ENCODE peak calls at places on chromosomes 13 and 19, in nine cellular contexts. One of them, this sample, is unnamed.

GRCh38 chr13:78599911-78600310 is 3.4 kb downstream of the POU4F1 start:
- DNase-seq in right lobe of liver: no peak
- DNase-seq in HCT116: no peak
- DNase-seq in Peyer's patch: no peak
- DNase-seq in breast epithelium: no peak
- DNase-seq in body of pancreas: no peak
- DNase-seq in stomach: no peak
- DNase-seq in gastrocnemius medialis: no peak
- DNase-seq in tibial nerve: no peak
- DNase-seq in this sample: no peak

GRCh38 chr19:3125900-3126524 is 9.8 kb upstream of the GNA15 start:
- DNase-seq in Peyer's patch: peak
- DNase-seq in gastrocnemius medialis: peak
- DNase-seq in breast epithelium: no peak
- DNase-seq in body of pancreas: peak
- DNase-seq in stomach: peak
- DNase-seq in tibial nerve: no peak
- DNase-seq in HCT116: peak
- DNase-seq in right lobe of liver: peak
- DNase-seq in this sample: peak

GRCh38 chr13:29758591-29759114 is 91.8 kb downstream of the UBL3 start:
- DNase-seq in HCT116: no peak
- DNase-seq in breast epithelium: no peak
- DNase-seq in gastrocnemius medialis: no peak
- DNase-seq in body of pancreas: no peak
- DNase-seq in tibial nerve: no peak
- DNase-seq in Peyer's patch: peak
- DNase-seq in right lobe of liver: no peak
- DNase-seq in stomach: peak
- DNase-seq in this sample: no peak

GRCh38 chr19:55116232-55117062 is 990 bp downstream of the PPP1R12C start:
- DNase-seq in right lobe of liver: peak
- DNase-seq in stomach: peak
- DNase-seq in breast epithelium: no peak
- DNase-seq in HCT116: no peak
- DNase-seq in gastrocnemius medialis: peak
- DNase-seq in tibial nerve: peak
- DNase-seq in Peyer's patch: peak
- DNase-seq in body of pancreas: peak
- DNase-seq in this sample: peak

GRCh38 chr19:5743640-5744039 is 23.2 kb downstream of the CATSPERD start:
- DNase-seq in stomach: no peak
- DNase-seq in right lobe of liver: no peak
- DNase-seq in gastrocnemius medialis: no peak
- DNase-seq in body of pancreas: no peak
- DNase-seq in HCT116: no peak
- DNase-seq in Peyer's patch: no peak
- DNase-seq in tibial nerve: no peak
- DNase-seq in breast epithelium: no peak
- DNase-seq in this sample: no peak

GRCh38 chr13:94992277-94992989 is 280.1 kb upstream of the SOX21 start:
- DNase-seq in Peyer's patch: no peak
- DNase-seq in tibial nerve: no peak
- DNase-seq in right lobe of liver: no peak
- DNase-seq in breast epithelium: no peak
- DNase-seq in gastrocnemius medialis: no peak
- DNase-seq in stomach: no peak
- DNase-seq in body of pancreas: no peak
- DNase-seq in HCT116: no peak
- DNase-seq in this sample: no peak

GRCh38 chr13:50392977-50393376 is 377.7 kb downstream of the KCNRG start:
- DNase-seq in gastrocnemius medialis: no peak
- DNase-seq in HCT116: no peak
- DNase-seq in body of pancreas: no peak
- DNase-seq in right lobe of liver: no peak
- DNase-seq in Peyer's patch: no peak
- DNase-seq in stomach: no peak
- DNase-seq in tibial nerve: no peak
- DNase-seq in breast epithelium: no peak
- DNase-seq in this sample: no peak

GRCh38 chr19:18232540-18233223 is 6.4 kb upstream of the PDE4C start:
- DNase-seq in body of pancreas: no peak
- DNase-seq in HCT116: no peak
- DNase-seq in breast epithelium: no peak
- DNase-seq in stomach: no peak
- DNase-seq in tibial nerve: no peak
- DNase-seq in Peyer's patch: no peak
- DNase-seq in right lobe of liver: no peak
- DNase-seq in gastrocnemius medialis: no peak
- DNase-seq in this sample: no peak

GRCh38 chr13:76632388-76633044 is 253.7 kb downstream of the KCTD12 start:
- DNase-seq in breast epithelium: no peak
- DNase-seq in HCT116: no peak
- DNase-seq in stomach: no peak
- DNase-seq in gastrocnemius medialis: no peak
- DNase-seq in Peyer's patch: no peak
- DNase-seq in body of pancreas: no peak
- DNase-seq in tibial nerve: no peak
- DNase-seq in right lobe of liver: no peak
- DNase-seq in this sample: no peak

GRCh38 chr13:46728777-46729176 is 68.2 kb downstream of the ESD start:
- DNase-seq in Peyer's patch: no peak
- DNase-seq in right lobe of liver: no peak
- DNase-seq in stomach: no peak
- DNase-seq in HCT116: no peak
- DNase-seq in body of pancreas: no peak
- DNase-seq in breast epithelium: no peak
- DNase-seq in tibial nerve: no peak
- DNase-seq in gastrocnemius medialis: no peak
- DNase-seq in this sample: no peak

GRCh38 chr19:1321539-1321938 is 35.9 kb downstream of the EFNA2 start:
- DNase-seq in body of pancreas: no peak
- DNase-seq in right lobe of liver: no peak
- DNase-seq in gastrocnemius medialis: no peak
- DNase-seq in stomach: no peak
- DNase-seq in breast epithelium: no peak
- DNase-seq in tibial nerve: no peak
- DNase-seq in HCT116: no peak
- DNase-seq in Peyer's patch: no peak
- DNase-seq in this sample: no peak

GRCh38 chr13:21355304-21355703 is 103.8 kb downstream of the ZDHHC20 start:
- DNase-seq in breast epithelium: no peak
- DNase-seq in gastrocnemius medialis: no peak
- DNase-seq in body of pancreas: no peak
- DNase-seq in tibial nerve: no peak
- DNase-seq in stomach: no peak
- DNase-seq in right lobe of liver: no peak
- DNase-seq in Peyer's patch: no peak
- DNase-seq in HCT116: no peak
- DNase-seq in this sample: no peak

GRCh38 chr19:45179063-45179847 is 671 bp downstream of the BLOC1S3 start:
- DNase-seq in stomach: peak
- DNase-seq in HCT116: no peak
- DNase-seq in gastrocnemius medialis: no peak
- DNase-seq in breast epithelium: no peak
- DNase-seq in body of pancreas: peak
- DNase-seq in right lobe of liver: peak
- DNase-seq in tibial nerve: no peak
- DNase-seq in Peyer's patch: no peak
- DNase-seq in this sample: peak

GRCh38 chr13:76556632-76557031 is 329.6 kb downstream of the KCTD12 start:
- DNase-seq in right lobe of liver: no peak
- DNase-seq in stomach: no peak
- DNase-seq in HCT116: no peak
- DNase-seq in gastrocnemius medialis: no peak
- DNase-seq in breast epithelium: no peak
- DNase-seq in tibial nerve: no peak
- DNase-seq in Peyer's patch: no peak
- DNase-seq in body of pancreas: no peak
- DNase-seq in this sample: no peak

GRCh38 chr13:87536499-87536898 is 134.7 kb upstream of the SLITRK5 start:
- DNase-seq in Peyer's patch: no peak
- DNase-seq in body of pancreas: no peak
- DNase-seq in tibial nerve: no peak
- DNase-seq in breast epithelium: no peak
- DNase-seq in right lobe of liver: no peak
- DNase-seq in gastrocnemius medialis: no peak
- DNase-seq in HCT116: no peak
- DNase-seq in stomach: no peak
- DNase-seq in this sample: no peak

GRCh38 chr13:47433461-47434005 is 536.7 kb upstream of the HTR2A start:
- DNase-seq in Peyer's patch: no peak
- DNase-seq in gastrocnemius medialis: no peak
- DNase-seq in HCT116: no peak
- DNase-seq in breast epithelium: no peak
- DNase-seq in body of pancreas: no peak
- DNase-seq in right lobe of liver: no peak
- DNase-seq in stomach: no peak
- DNase-seq in tibial nerve: no peak
- DNase-seq in this sample: no peak

GRCh38 chr13:51420681-51421476 is 32.0 kb downstream of the INTS6 start:
- DNase-seq in Peyer's patch: no peak
- DNase-seq in body of pancreas: no peak
- DNase-seq in gastrocnemius medialis: no peak
- DNase-seq in right lobe of liver: no peak
- DNase-seq in HCT116: no peak
- DNase-seq in breast epithelium: no peak
- DNase-seq in stomach: no peak
- DNase-seq in tibial nerve: no peak
- DNase-seq in this sample: no peak

GRCh38 chr19:44451687-44452086 is 3.4 kb upstream of the ZNF229 start:
- DNase-seq in HCT116: no peak
- DNase-seq in gastrocnemius medialis: no peak
- DNase-seq in breast epithelium: no peak
- DNase-seq in tibial nerve: no peak
- DNase-seq in right lobe of liver: no peak
- DNase-seq in body of pancreas: no peak
- DNase-seq in stomach: no peak
- DNase-seq in Peyer's patch: no peak
- DNase-seq in this sample: no peak

GRCh38 chr13:83634601-83635000 is 247.7 kb downstream of the SLITRK1 start:
- DNase-seq in right lobe of liver: no peak
- DNase-seq in tibial nerve: no peak
- DNase-seq in HCT116: no peak
- DNase-seq in breast epithelium: no peak
- DNase-seq in body of pancreas: no peak
- DNase-seq in gastrocnemius medialis: no peak
- DNase-seq in Peyer's patch: no peak
- DNase-seq in stomach: no peak
- DNase-seq in this sample: no peak

GRCh38 chr19:35612559-35613321 is at the start of gene HAUS5:
- DNase-seq in Peyer's patch: peak
- DNase-seq in body of pancreas: peak
- DNase-seq in gastrocnemius medialis: peak
- DNase-seq in stomach: peak
- DNase-seq in tibial nerve: peak
- DNase-seq in right lobe of liver: peak
- DNase-seq in HCT116: peak
- DNase-seq in breast epithelium: peak
- DNase-seq in this sample: peak
- TF ChIP-seq POLR2A in Peyer's patch: no peak
- TF ChIP-seq POLR2A in body of pancreas: peak
- TF ChIP-seq POLR2A in gastrocnemius medialis: no peak
- TF ChIP-seq POLR2A in stomach: no peak
- TF ChIP-seq POLR2A in tibial nerve: no peak
- TF ChIP-seq POLR2A in right lobe of liver: no peak
- TF ChIP-seq POLR2A in HCT116: no peak
- TF ChIP-seq POLR2A in breast epithelium: no peak
- TF ChIP-seq POLR2A in this sample: peak

GRCh38 chr13:27980280-27980998 is 8.1 kb downstream of the URAD start:
- DNase-seq in right lobe of liver: no peak
- DNase-seq in stomach: no peak
- DNase-seq in body of pancreas: no peak
- DNase-seq in tibial nerve: no peak
- DNase-seq in breast epithelium: no peak
- DNase-seq in gastrocnemius medialis: no peak
- DNase-seq in Peyer's patch: no peak
- DNase-seq in HCT116: no peak
- DNase-seq in this sample: no peak
- H3K27ac ChIP-seq in right lobe of liver: no peak
- H3K27ac ChIP-seq in stomach: no peak
- H3K27ac ChIP-seq in body of pancreas: no peak
- H3K27ac ChIP-seq in tibial nerve: no peak
- H3K27ac ChIP-seq in breast epithelium: no peak
- H3K27ac ChIP-seq in gastrocnemius medialis: no peak
- H3K27ac ChIP-seq in Peyer's patch: peak
- H3K27ac ChIP-seq in HCT116: no peak
- H3K27ac ChIP-seq in this sample: no peak

DNA sequence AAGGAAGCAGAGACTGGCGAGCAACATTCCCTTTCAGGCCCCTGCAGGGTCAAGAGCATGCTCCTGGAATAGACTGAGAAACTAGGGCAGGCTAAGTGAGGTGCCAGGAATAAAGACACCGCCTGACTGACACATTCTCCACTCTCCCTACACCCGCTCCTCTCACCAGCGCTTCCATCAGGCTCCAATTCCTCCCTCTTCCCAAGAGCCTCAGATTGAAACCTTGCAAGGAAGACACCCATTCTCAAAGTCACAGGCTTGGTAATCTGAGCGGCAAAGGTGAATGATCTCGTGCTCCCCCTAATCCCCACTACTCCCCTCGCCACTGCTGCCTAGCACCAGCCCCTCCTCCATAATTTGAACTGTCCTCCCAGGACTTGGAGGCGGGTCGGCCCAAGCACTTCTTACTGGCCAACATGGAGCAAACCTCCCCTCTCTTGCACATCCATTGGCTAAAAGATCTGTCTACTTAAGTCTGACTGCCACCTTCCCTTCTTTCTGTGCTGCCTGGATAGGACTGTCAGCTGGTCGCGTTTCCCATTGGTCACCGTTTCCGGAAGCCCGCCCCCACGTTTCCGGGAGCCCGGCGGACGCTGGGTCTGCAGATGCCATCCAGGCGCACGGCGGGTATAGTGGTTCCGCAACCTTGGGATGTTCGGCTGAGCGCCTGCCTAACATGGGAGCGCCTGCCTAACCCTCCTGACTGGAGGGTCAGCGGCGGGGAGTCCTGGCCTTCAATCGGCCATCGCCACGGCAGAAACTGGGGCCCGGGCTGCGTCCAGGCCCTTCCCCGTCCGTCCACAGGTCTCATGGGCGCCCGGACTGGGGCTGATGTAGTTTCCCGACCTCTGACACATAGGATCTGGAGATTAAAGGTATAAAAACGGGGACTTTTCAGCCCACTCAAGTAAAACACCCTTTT is 33.6 kb downstream of the ZNF383 start:
- DNase-seq in body of pancreas: peak
- DNase-seq in HCT116: no peak
- DNase-seq in tibial nerve: peak
- DNase-seq in gastrocnemius medialis: peak
- DNase-seq in stomach: peak
- DNase-seq in breast epithelium: peak
- DNase-seq in Peyer's patch: peak
- DNase-seq in right lobe of liver: peak
- DNase-seq in this sample: peak
- TF ChIP-seq POLR2A in body of pancreas: no peak
- TF ChIP-seq POLR2A in HCT116: no peak
- TF ChIP-seq POLR2A in tibial nerve: no peak
- TF ChIP-seq POLR2A in gastrocnemius medialis: no peak
- TF ChIP-seq POLR2A in stomach: no peak
- TF ChIP-seq POLR2A in breast epithelium: no peak
- TF ChIP-seq POLR2A in Peyer's patch: no peak
- TF ChIP-seq POLR2A in right lobe of liver: no peak
- TF ChIP-seq POLR2A in this sample: no peak

GRCh38 chr19:12783849-12784393 is 7.4 kb upstream of the JUNB start:
- DNase-seq in right lobe of liver: peak
- DNase-seq in body of pancreas: no peak
- DNase-seq in gastrocnemius medialis: peak
- DNase-seq in HCT116: no peak
- DNase-seq in stomach: no peak
- DNase-seq in Peyer's patch: no peak
- DNase-seq in breast epithelium: no peak
- DNase-seq in tibial nerve: no peak
- DNase-seq in this sample: peak
- H3K27ac ChIP-seq in right lobe of liver: peak
- H3K27ac ChIP-seq in body of pancreas: peak
- H3K27ac ChIP-seq in gastrocnemius medialis: peak
- H3K27ac ChIP-seq in HCT116: peak
- H3K27ac ChIP-seq in stomach: peak
- H3K27ac ChIP-seq in Peyer's patch: peak
- H3K27ac ChIP-seq in breast epithelium: peak
- H3K27ac ChIP-seq in tibial nerve: peak
- H3K27ac ChIP-seq in this sample: peak

This sample was measured in ovary.